ENCODE peak calls at places on chromosomes 4 and X, in nine cellular contexts. X is K562, W is IMR-90, U is A549, B is fibroblast of lung, I is DND-41, Z is H9, J is OCI-LY7, H is mammary epithelial cell. V is an unnamed sample. For H3K9me3, the result is how much of the 10 kb centered on the place peaks cover.

GRCh38 chrX:80876877-80877276 is 67.2 kb upstream of the BRWD3 start:
- DNase-seq in U (peak), Z (no peak), I (no peak), X (no peak), H (peak), W (peak), J (peak), B (peak), V (no peak)

GRCh38 chrX:135549519-135549918 is 29.1 kb downstream of the INTS6L start:
- DNase-seq in U (no peak), Z (no peak), H (no peak), B (no peak), W (no peak), J (no peak), I (no peak), X (no peak), V (no peak)

GRCh38 chrX:72305286-72306084 is at the start of gene CITED1:
- DNase-seq in H (peak), U (no peak), I (no peak), W (no peak), X (peak), Z (peak), J (no peak), B (peak), V (no peak)

GRCh38 chr4:109675181-109675580 is 28.1 kb downstream of the CASP6 start:
- DNase-seq in I (no peak), B (no peak), X (no peak), J (no peak), H (no peak), W (no peak), Z (no peak), U (no peak), V (no peak)

GRCh38 chr4:52604215-52604614 is 54.9 kb downstream of the USP46 start:
- DNase-seq in I (no peak), B (no peak), Z (no peak), U (no peak), W (no peak), X (no peak), J (no peak), H (no peak), V (no peak)

GRCh38 chr4:120053916-120054315 is 12.7 kb downstream of the MAD2L1 start:
- DNase-seq in W (no peak), X (no peak), Z (no peak), U (no peak), H (no peak), B (no peak), J (peak), I (no peak), V (no peak)

GRCh38 chrX:129360175-129360574 is 163.1 kb downstream of the SMARCA1 start:
- DNase-seq in W (peak), I (peak), U (peak), J (peak), B (peak), X (peak), Z (peak), H (peak), V (peak)

GRCh38 chr4:133151681-133152329 is 2.7 kb downstream of the PCDH10 start:
- DNase-seq in X (no peak), J (no peak), U (peak), W (no peak), H (no peak), B (peak), I (no peak), Z (peak), V (no peak)

GRCh38 chrX:118536687-118537461 is 41.3 kb downstream of the DOCK11 start:
- DNase-seq in J (peak), I (peak), Z (no peak), W (peak), X (peak), U (peak), B (peak), H (no peak), V (peak)

GRCh38 chr4:177214935-177215334 is 94.7 kb upstream of the NEIL3 start:
- DNase-seq in U (no peak), J (no peak), X (no peak), H (peak), Z (no peak), B (peak), I (no peak), W (peak), V (no peak)

GRCh38 chrX:100070334-100070849 is 339.7 kb downstream of the PCDH19 start:
- DNase-seq in U (no peak), Z (peak), W (no peak), B (no peak), J (no peak), I (no peak), X (no peak), H (no peak), V (no peak)

GRCh38 chr4:153560918-153561317 is 94.8 kb downstream of the TMEM131L start:
- DNase-seq in X (no peak), Z (no peak), J (no peak), I (no peak), H (no peak), W (no peak), B (peak), U (no peak), V (no peak)

GRCh38 chr4:145099653-145100052 is 1.5 kb downstream of the ABCE1 start:
- DNase-seq in I (no peak), X (no peak), W (peak), J (peak), H (peak), B (peak), Z (no peak), U (no peak), V (no peak)

GRCh38 chr4:61373901-61374611 is 173.9 kb downstream of the ADGRL3 start:
- DNase-seq in W (peak), B (peak), J (no peak), I (no peak), H (peak), X (no peak), U (no peak), Z (no peak), V (no peak)

GRCh38 chr4:16253127-16253960 is 27.1 kb upstream of the TAPT1 start:
- DNase-seq in B (peak), U (peak), X (no peak), Z (no peak), W (peak), J (no peak), H (peak), I (no peak), V (peak)

GRCh38 chrX:38987135-38987780 is 186.0 kb downstream of the MID1IP1 start:
- DNase-seq in X (no peak), W (peak), H (no peak), B (peak), Z (no peak), J (no peak), U (no peak), I (peak), V (no peak)

GRCh38 chr4:189787216-189788031 is 153.2 kb upstream of the FRG1 start:
- DNase-seq in U (no peak), W (no peak), Z (no peak), I (peak), H (no peak), B (no peak), J (no peak), X (no peak), V (no peak)

GRCh38 chr4:16226816-16227461 is 668 bp upstream of the TAPT1 start:
- DNase-seq in J (peak), X (peak), B (peak), W (no peak), Z (peak), H (peak), I (peak), U (peak), V (peak)

GRCh38 chr4:172042714-172043114 is 229.5 kb downstream of the GALNTL6 start:
- DNase-seq in I (no peak), J (no peak), H (peak), Z (no peak), B (peak), U (peak), W (no peak), X (peak), V (peak)

GRCh38 chrX:72121381-72121780 is 10.3 kb downstream of the RTL5 start:
- DNase-seq in J (no peak), U (no peak), W (peak), Z (no peak), H (peak), I (no peak), B (peak), X (no peak), V (no peak)

GRCh38 chr4:107825072-107825789 is 499 bp downstream of the SGMS2 start:
- DNase-seq in Z (peak), B (peak), H (peak), W (peak), X (no peak), J (no peak), I (no peak), U (peak), V (peak)

GRCh38 chrX:130401415-130402210 is at the start of gene RBMX2:
- DNase-seq in X (peak), Z (peak), J (peak), W (peak), H (peak), B (peak), I (peak), U (peak), V (peak)

GRCh38 chr4:81052119-81053068 is 21.9 kb downstream of the BMP3 start:
- DNase-seq in W (peak), B (peak), U (peak), X (peak), H (peak), Z (peak), I (peak), J (peak), V (peak)

GRCh38 chrX:81195712-81196111 is 6.0 kb downstream of the HMGN5 start:
- DNase-seq in X (peak), W (peak), I (peak), Z (peak), U (peak), B (peak), H (peak), J (peak), V (no peak)

GRCh38 chrX:123859409-123859827 is 435 bp upstream of the XIAP start:
- DNase-seq in Z (no peak), B (no peak), J (peak), X (no peak), W (no peak), I (no peak), U (no peak), H (no peak), V (no peak)

GRCh38 chrX:1205681-1206611 is 6.5 kb downstream of the CRLF2 start:
- DNase-seq in I (no peak), H (peak), W (peak), B (peak), U (peak), J (peak), X (peak), Z (peak), V (peak)

GRCh38 chrX:1196436-1196835 is 16.0 kb downstream of the CRLF2 start:
- DNase-seq in X (no peak), I (no peak), B (no peak), W (no peak), J (no peak), Z (no peak), U (no peak), H (no peak), V (no peak)

GRCh38 chrX:1207496-1208025 is 4.9 kb downstream of the CRLF2 start:
- DNase-seq in H (no peak), Z (no peak), X (no peak), I (no peak), U (no peak), J (no peak), B (no peak), W (no peak), V (no peak)

DNA sequence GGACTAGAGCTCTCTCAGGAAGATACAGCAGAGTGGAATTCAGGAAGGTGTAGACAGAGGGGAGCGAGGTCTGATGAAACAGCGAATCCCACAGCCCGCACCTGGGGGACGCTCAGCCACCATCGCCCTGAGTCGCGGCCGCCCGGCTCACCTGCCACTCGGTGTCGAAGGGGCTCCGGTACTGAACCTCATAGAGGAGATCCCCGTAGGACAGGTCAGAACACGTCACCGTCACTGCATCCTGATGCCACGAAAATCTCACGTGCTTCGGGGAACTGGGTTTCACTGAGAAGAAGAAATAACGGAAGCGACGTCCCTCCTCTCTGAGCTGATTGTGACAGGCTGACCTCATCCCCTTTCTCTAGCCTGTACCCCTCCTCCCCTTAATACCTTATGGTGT is 10.2 kb downstream of the CRLF2 start:
- DNase-seq in Z (no peak), H (no peak), X (no peak), U (no peak), I (no peak), B (no peak), J (no peak), W (no peak), V (no peak)
- H3K9me3 ChIP-seq in Z (under half), H (under half), X (under half), U (under half), I (under half), B (under half), J (under half), W (under half), V (under half)

DNA sequence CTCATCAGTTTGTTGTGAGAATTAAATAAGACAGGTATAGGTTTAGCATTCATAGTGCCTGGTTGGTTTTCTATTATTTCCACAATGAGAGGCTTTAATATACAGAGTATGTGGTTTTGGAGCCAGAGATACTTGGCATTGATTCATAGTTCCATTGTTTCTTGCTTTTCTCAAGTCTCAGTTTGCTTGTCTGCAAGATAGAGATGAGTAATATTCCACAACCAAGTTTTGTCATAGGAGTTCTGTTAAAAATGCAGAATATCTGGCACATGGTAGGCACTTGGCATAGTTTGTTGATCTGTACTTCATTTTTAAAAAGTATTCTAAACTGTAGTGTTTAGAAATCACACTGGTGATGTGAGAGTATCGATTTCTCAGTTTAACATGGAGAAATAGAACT is 37.5 kb upstream of the EDA2R start:
- DNase-seq in W (peak), X (no peak), I (no peak), B (peak), J (no peak), H (peak), Z (no peak), U (no peak), V (no peak)
- H3K4me2 ChIP-seq in W (peak), X (no peak), I (no peak), B (peak), J (no peak), H (peak), Z (no peak), U (no peak), V (no peak)

DNA sequence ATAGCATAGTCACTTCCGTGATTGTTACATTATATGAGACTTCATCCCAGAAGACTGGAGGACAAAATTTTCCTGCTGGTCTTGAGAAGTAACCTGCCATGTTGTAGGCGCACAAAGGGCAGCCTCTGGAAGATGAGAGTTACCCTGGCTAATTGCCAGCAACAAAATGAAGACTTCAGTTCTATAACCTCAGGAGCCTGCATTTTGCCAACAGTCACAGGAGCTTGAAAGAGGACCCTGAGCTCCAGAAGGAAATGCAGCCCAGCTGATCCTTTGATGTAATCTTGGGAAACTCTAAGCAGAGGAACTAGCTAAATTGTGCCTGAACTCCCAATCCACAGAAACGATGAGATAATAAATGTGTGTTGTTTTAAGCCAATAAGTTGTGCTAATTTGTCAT is 89.9 kb upstream of the MAPK10 start:
- DNase-seq in H (no peak), U (no peak), Z (no peak), W (no peak), B (no peak), I (no peak), J (no peak), X (no peak), V (no peak)
- H3K9me3 ChIP-seq in H (under half), U (under half), Z (under half), W (under half), B (under half), I (under half), J (under half), X (under half), V (under half)

GRCh38 chr4:159435561-159436023 is 332.7 kb downstream of the RAPGEF2 start:
- DNase-seq in U (no peak), I (no peak), B (no peak), W (no peak), J (no peak), Z (no peak), H (peak), X (no peak), V (no peak)
- H3K4me2 ChIP-seq in U (no peak), I (no peak), B (no peak), W (no peak), J (no peak), Z (no peak), H (no peak), X (no peak), V (no peak)

DNA sequence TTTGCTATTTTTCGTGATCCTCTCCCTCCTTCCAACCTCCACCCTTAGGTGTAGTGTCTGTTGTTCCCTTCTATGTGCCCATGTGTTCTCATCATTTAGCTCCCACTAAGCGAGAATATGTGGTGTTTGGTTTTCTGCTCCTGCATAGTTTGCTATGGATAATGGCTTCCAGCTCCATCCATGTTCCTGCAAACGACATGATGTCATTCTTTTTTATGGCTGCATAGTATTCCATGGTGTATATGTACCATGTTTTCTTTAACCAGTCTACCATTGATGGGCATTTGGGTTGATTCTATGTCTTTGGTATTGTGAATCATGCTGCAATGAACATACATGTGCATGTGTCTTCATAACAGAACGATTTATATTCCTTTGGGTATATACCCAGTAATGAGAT is 102.7 kb downstream of the SEL1L3 start:
- DNase-seq in I (no peak), H (no peak), J (no peak), B (no peak), W (no peak), U (no peak), Z (no peak), X (no peak), V (no peak)
- H3K9me3 ChIP-seq in I (under half), H (under half), J (under half), B (under half), W (under half), U (under half), Z (under half), X (under half), V (under half)